ENCODE peak calls at places on chromosomes 11 and 22, in five cellular contexts. Q is mammary epithelial cell, L is thoracic aorta, I is stomach, X is A549. A is an unnamed sample.

GRCh38 chr11:575324-575995 is 810 bp upstream of the PHRF1 start:
- DNase-seq in Q (peak; percentile 67), X (peak; percentile 76), L (no peak), I (no peak), A (no peak)

GRCh38 chr11:117748771-117749540 is 48.1 kb downstream of the DSCAML1 start:
- DNase-seq in I (no peak), X (no peak), L (no peak), Q (no peak), A (no peak)

GRCh38 chr22:46062971-46063631 is 86.1 kb upstream of the WNT7B start:
- DNase-seq in X (no peak), L (no peak), Q (peak; percentile 47), I (peak; percentile 19), A (no peak)

GRCh38 chr11:122634507-122634906 is 21.0 kb upstream of the UBASH3B start:
- DNase-seq in I (peak; percentile 26), X (no peak), L (no peak), Q (no peak), A (no peak)

GRCh38 chr11:92569717-92570116 is 345.1 kb downstream of the FAT3 start:
- DNase-seq in Q (no peak), L (no peak), I (no peak), X (no peak), A (no peak)

GRCh38 chr11:65773784-65774411 is 6.9 kb downstream of the AP5B1 start:
- DNase-seq in Q (peak; percentile 38), X (no peak), I (peak; percentile 15), L (no peak), A (no peak)

GRCh38 chr11:10478574-10479550 is 23.8 kb downstream of the AMPD3 start:
- DNase-seq in L (no peak), Q (no peak), X (no peak), I (no peak), A (no peak)

GRCh38 chr11:20599424-20600346 is at the start of gene SLC6A5:
- DNase-seq in I (no peak), X (peak; percentile 24), Q (peak; percentile 60), L (no peak), A (no peak)

GRCh38 chr11:12318791-12319733 is 58.3 kb upstream of the PARVA start:
- DNase-seq in L (no peak), X (no peak), I (no peak), Q (no peak), A (no peak)

GRCh38 chr22:26589367-26589844 is 526 bp downstream of the TPST2 start:
- DNase-seq in X (no peak), L (no peak), Q (no peak), I (peak; percentile 38), A (no peak)

GRCh38 chr22:43833286-43834240 is 21.5 kb upstream of the EFCAB6 start:
- DNase-seq in L (no peak), Q (no peak), X (no peak), I (no peak), A (no peak)

GRCh38 chr11:14444441-14445189 is 55.0 kb downstream of the COPB1 start:
- DNase-seq in Q (no peak), L (no peak), X (no peak), I (no peak), A (no peak)

GRCh38 chr22:31075961-31076360 is 5.2 kb upstream of the SMTN start:
- DNase-seq in X (no peak), Q (no peak), L (peak; percentile 67), I (peak; percentile 50), A (no peak)

GRCh38 chr11:123045101-123045500 is 16.8 kb downstream of the HSPA8 start:
- DNase-seq in Q (no peak), X (no peak), L (no peak), I (no peak), A (no peak)

GRCh38 chr11:132139181-132139580 is 768.8 kb downstream of the NTM start:
- DNase-seq in X (no peak), Q (no peak), I (no peak), L (no peak), A (no peak)

GRCh38 chr22:10741210-10741609 is 4786.8 kb upstream of the OR11H1 start:
- DNase-seq in X (no peak), L (no peak), I (no peak), Q (no peak), A (no peak)

GRCh38 chr22:49999063-49999900 is 13.3 kb downstream of the IL17REL start:
- DNase-seq in Q (no peak), I (no peak), X (no peak), L (peak; percentile 1), A (no peak)

GRCh38 chr11:3950996-3951662 is 95.7 kb downstream of the STIM1 start:
- DNase-seq in X (no peak), L (no peak), Q (no peak), I (no peak), A (no peak)

GRCh38 chr11:11580831-11581492 is 40.8 kb downstream of the GALNT18 start:
- DNase-seq in L (no peak), Q (peak; percentile 49), I (no peak), X (no peak), A (no peak)

GRCh38 chr11:33690290-33691050 is 10.2 kb downstream of the C11orf91 start:
- DNase-seq in L (peak; percentile 78), I (peak; percentile 51), X (peak; percentile 82), Q (peak; percentile 99), A (peak; percentile 100)

GRCh38 chr11:69459848-69460539 is 21.5 kb upstream of the LINC01488 start:
- DNase-seq in X (no peak), Q (no peak), L (no peak), I (no peak), A (no peak)

GRCh38 chr11:121221801-121222200 is 70.8 kb upstream of the SC5D start:
- DNase-seq in Q (no peak), L (no peak), X (no peak), I (no peak), A (no peak)

GRCh38 chr11:45725776-45726606 is 60.6 kb upstream of the CHST1 start:
- DNase-seq in L (no peak), Q (no peak), I (no peak), X (no peak), A (no peak)

GRCh38 chr22:50008151-50009040 is 4.2 kb downstream of the IL17REL start:
- DNase-seq in I (no peak), L (no peak), X (no peak), Q (no peak), A (no peak)

GRCh38 chr11:37504066-37504611 is 906.1 kb upstream of the RAG2 start:
- DNase-seq in X (no peak), L (no peak), I (no peak), Q (peak; percentile 98), A (peak; percentile 55)

GRCh38 chr11:81634483-81634882 is 1099.2 kb downstream of the FAM181B start:
- DNase-seq in L (no peak), I (no peak), X (no peak), Q (no peak), A (no peak)

GRCh38 chr11:129117595-129118350 is 74.4 kb downstream of the ARHGAP32 start:
- DNase-seq in I (peak; percentile 29), Q (peak; percentile 42), X (peak; percentile 15), L (no peak), A (peak; percentile 0)

GRCh38 chr11:129119036-129119435 is 73.1 kb downstream of the ARHGAP32 start:
- DNase-seq in Q (no peak), X (no peak), I (no peak), L (no peak), A (no peak)

DNA sequence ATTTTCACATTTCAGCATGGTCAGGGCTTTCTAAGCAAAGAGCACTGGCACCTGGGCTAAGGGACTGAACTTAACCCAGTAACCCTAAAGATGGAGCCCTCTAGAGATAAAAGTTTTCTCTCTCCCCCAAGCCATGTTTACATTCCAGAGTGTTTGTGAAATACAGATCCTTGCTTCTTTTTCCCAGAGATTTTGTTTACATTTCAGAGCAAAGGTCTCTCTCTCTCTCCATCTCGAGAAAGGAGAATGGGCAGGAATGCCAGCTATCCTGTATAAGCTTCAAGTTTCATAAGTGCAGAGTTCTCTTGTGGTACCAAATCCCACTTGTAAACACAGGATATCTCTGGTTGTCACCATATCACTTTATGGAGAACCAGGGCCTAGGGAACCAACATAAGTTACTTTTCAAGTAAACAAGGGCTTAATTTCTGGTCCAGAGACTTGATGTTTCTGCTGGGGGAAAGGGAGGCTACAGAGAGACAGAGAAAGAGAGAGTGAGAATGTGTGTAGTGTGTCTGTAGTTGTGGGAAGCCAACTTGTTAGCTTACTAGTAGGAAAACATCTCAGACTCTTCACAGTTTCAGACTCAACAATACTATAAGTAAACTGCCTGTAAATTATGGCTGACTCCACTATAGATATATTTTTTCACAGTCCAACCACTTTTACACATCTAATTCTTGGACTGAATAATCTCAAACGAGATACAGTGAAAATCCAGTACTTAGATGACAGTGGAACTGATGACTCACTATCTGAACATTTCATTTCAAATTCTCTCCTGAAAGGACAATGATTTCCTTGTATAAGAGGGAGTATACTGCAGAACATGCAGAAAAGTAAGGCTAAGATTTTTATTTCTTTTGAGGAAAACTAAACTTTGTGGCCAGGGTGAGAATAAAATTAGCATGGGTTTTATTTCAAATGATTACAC is 76.2 kb downstream of the ARHGAP32 start:
- DNase-seq in Q (peak; percentile 51), X (no peak), L (no peak), I (no peak), A (no peak)
- H3K27ac ChIP-seq in Q (peak overlapping the region; percentile 5), X (peak overlapping the region; percentile 71), L (no peak overlapping the region), I (no peak overlapping the region), A (no peak overlapping the region)

GRCh38 chr11:68143310-68143689 is 22.1 kb upstream of the CHKA start:
- DNase-seq in Q (no peak), I (no peak), L (no peak), X (no peak), A (no peak)

GRCh38 chr11:68142441-68143309 is 21.5 kb upstream of the CHKA start:
- DNase-seq in Q (no peak), X (no peak), I (peak; percentile 68), L (no peak), A (no peak)

GRCh38 chr11:68146704-68147474 is 25.7 kb upstream of the CHKA start:
- DNase-seq in Q (no peak), L (no peak), X (peak; percentile 89), I (peak; percentile 85), A (no peak)

GRCh38 chr11:68146010-68146540 is 24.9 kb upstream of the CHKA start:
- DNase-seq in X (peak; percentile 49), Q (no peak), L (no peak), I (peak; percentile 99), A (no peak)

GRCh38 chr11:68145120-68145866 is 24.1 kb upstream of the CHKA start:
- DNase-seq in I (peak; percentile 58), X (peak; percentile 29), Q (peak; percentile 31), L (no peak), A (no peak)
- H3K27ac ChIP-seq in I (peak overlapping the region; percentile 95), X (peak overlapping the region; percentile 88), Q (no peak overlapping the region), L (no peak overlapping the region), A (peak overlapping the region; percentile 9)

GRCh38 chr11:75851203-75851602 is 36.2 kb downstream of the UVRAG start:
- DNase-seq in I (no peak), Q (no peak), L (no peak), X (no peak), A (no peak)
- H3K27ac ChIP-seq in I (peak overlapping the region; percentile 33), Q (no peak overlapping the region), L (peak overlapping the region; percentile 61), X (no peak overlapping the region), A (no peak overlapping the region)

GRCh38 chr11:125341676-125342075 is 154.4 kb downstream of the FEZ1 start:
- DNase-seq in I (no peak), Q (no peak), X (no peak), L (no peak), A (no peak)

GRCh38 chr11:125342281-125342980 is 153.6 kb downstream of the FEZ1 start:
- DNase-seq in X (no peak), Q (no peak), I (no peak), L (no peak), A (no peak)

GRCh38 chr11:125344846-125345705 is 151.0 kb downstream of the FEZ1 start:
- DNase-seq in L (no peak), X (no peak), Q (no peak), I (no peak), A (no peak)

GRCh38 chr11:125343086-125343731 is 152.9 kb downstream of the FEZ1 start:
- DNase-seq in I (no peak), Q (no peak), X (no peak), L (no peak), A (no peak)

GRCh38 chr11:125343732-125344131 is 152.3 kb downstream of the FEZ1 start:
- DNase-seq in I (no peak), L (no peak), Q (no peak), X (no peak), A (no peak)
- H3K27ac ChIP-seq in I (no peak overlapping the region), L (no peak overlapping the region), Q (no peak overlapping the region), X (no peak overlapping the region), A (no peak overlapping the region)

A was measured in epithelial cell of prostate.